ENCODE peak calls at places on chromosome X, in seven cellular contexts. L, Y, Q, R, F, H and E are unnamed samples.

GRCh38 chrX:39318497-39319343 is 517.5 kb downstream of the MID1IP1 start:
- DNase-seq in L (no peak), Y (no peak), Q (no peak), R (no peak), F (no peak), H (no peak), E (no peak)

GRCh38 chrX:11437642-11438379 is 144.6 kb downstream of the AMELX start:
- DNase-seq in L (no peak), Y (peak; percentile 8), Q (peak; percentile 53), R (no peak), F (no peak), H (no peak), E (peak; percentile 65)

GRCh38 chrX:2705036-2705435 is 13.9 kb downstream of the CD99 start:
- DNase-seq in L (no peak), Y (no peak), Q (no peak), R (no peak), F (no peak), H (no peak), E (peak; percentile 53)

GRCh38 chrX:46812445-46812844 is 24.4 kb upstream of the RP2 start:
- DNase-seq in L (no peak), Y (peak; percentile 86), Q (no peak), R (no peak), F (no peak), H (no peak), E (no peak)

GRCh38 chrX:154436597-154437397 is at the start of gene GDI1:
- DNase-seq in L (peak; percentile 71), Y (peak; percentile 33), Q (peak; percentile 23), R (peak; percentile 89), F (peak; percentile 44), H (peak; percentile 70), E (peak; percentile 40)

GRCh38 chrX:153306527-153307115 is 14.9 kb downstream of the PNMA6F start:
- DNase-seq in L (no peak), Y (no peak), Q (no peak), R (no peak), F (no peak), H (peak; percentile 2), E (no peak)

GRCh38 chrX:12567857-12568256 is 223.4 kb upstream of the PRPS2 start:
- DNase-seq in L (no peak), Y (peak; percentile 50), Q (peak; percentile 31), R (no peak), F (no peak), H (peak; percentile 15), E (peak; percentile 35)

GRCh38 chrX:29687687-29688086 is 527.7 kb upstream of the MAGEB2 start:
- DNase-seq in L (no peak), Y (peak; percentile 47), Q (peak; percentile 58), R (no peak), F (peak; percentile 0), H (no peak), E (peak; percentile 61)

GRCh38 chrX:34778961-34779360 is 121.9 kb upstream of the TMEM47 start:
- DNase-seq in L (no peak), Y (peak; percentile 71), Q (peak; percentile 71), R (no peak), F (no peak), H (no peak), E (peak; percentile 24)

GRCh38 chrX:32614707-32615106 is 596.6 kb downstream of the DMD start:
- DNase-seq in L (no peak), Y (no peak), Q (no peak), R (no peak), F (no peak), H (no peak), E (no peak)

GRCh38 chrX:140701480-140701879 is 8.1 kb upstream of the LINC00632 start:
- DNase-seq in L (no peak), Y (peak; percentile 58), Q (peak; percentile 26), R (no peak), F (peak; percentile 2), H (peak; percentile 35), E (peak; percentile 62)

GRCh38 chrX:112643721-112644120 is 36.0 kb downstream of the LHFPL1 start:
- DNase-seq in L (no peak), Y (no peak), Q (no peak), R (no peak), F (no peak), H (no peak), E (no peak)

GRCh38 chrX:72080150-72080549 is 51.6 kb downstream of the RTL5 start:
- DNase-seq in L (no peak), Y (no peak), Q (no peak), R (no peak), F (no peak), H (no peak), E (no peak)

GRCh38 chrX:7606253-7606652 is 236.7 kb upstream of the VCX start:
- DNase-seq in L (no peak), Y (no peak), Q (no peak), R (no peak), F (no peak), H (no peak), E (no peak)

GRCh38 chrX:39857780-39858179 is 240.0 kb downstream of the BCOR start:
- DNase-seq in L (no peak), Y (peak; percentile 20), Q (no peak), R (no peak), F (no peak), H (no peak), E (no peak)

GRCh38 chrX:153032397-153033118 is 23.7 kb upstream of the PNMA3 start:
- DNase-seq in L (peak; percentile 77), Y (peak; percentile 70), Q (peak; percentile 32), R (peak; percentile 88), F (peak; percentile 53), H (peak; percentile 64), E (peak; percentile 51)

GRCh38 chrX:41002021-41002420 is 83.2 kb upstream of the USP9X start:
- DNase-seq in L (no peak), Y (no peak), Q (no peak), R (no peak), F (no peak), H (no peak), E (no peak)

GRCh38 chrX:24294619-24295018 is 19.2 kb downstream of the SUPT20HL2 start:
- DNase-seq in L (peak; percentile 50), Y (peak; percentile 19), Q (peak; percentile 20), R (no peak), F (no peak), H (peak; percentile 77), E (peak; percentile 41)

GRCh38 chrX:40174594-40175415 is 77.0 kb upstream of the BCOR start:
- DNase-seq in L (peak; percentile 61), Y (peak; percentile 52), Q (no peak), R (no peak), F (no peak), H (peak; percentile 56), E (peak; percentile 50)

DNA sequence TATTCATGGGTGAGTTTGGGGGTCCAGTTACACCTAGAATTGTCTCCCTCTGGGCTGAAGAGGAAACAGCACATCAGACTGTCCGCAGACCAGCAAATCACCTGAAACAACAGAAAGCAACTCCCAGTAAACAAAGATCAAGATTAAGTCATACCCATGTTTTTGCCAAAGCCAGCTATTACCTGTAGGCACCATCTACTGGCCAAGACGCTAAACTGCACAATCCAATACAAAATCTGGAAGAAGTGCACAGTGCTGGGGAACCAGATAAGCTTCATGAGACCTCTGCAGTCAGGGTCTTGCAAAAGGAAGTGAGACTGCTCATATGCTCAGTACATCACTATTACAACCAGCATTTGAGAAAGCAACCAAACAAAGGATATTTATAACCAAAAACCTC is 157.5 kb upstream of the ITM2A start:
- DNase-seq in L (no peak), Y (peak; percentile 14), Q (no peak), R (peak; percentile 13), F (no peak), H (peak; percentile 18), E (no peak)
- TF ChIP-seq CTCF in L (peak; percentile 40), Y (peak; percentile 50), Q (no peak), R (peak; percentile 39), F (no peak), H (peak; percentile 39), E (no peak)

DNA sequence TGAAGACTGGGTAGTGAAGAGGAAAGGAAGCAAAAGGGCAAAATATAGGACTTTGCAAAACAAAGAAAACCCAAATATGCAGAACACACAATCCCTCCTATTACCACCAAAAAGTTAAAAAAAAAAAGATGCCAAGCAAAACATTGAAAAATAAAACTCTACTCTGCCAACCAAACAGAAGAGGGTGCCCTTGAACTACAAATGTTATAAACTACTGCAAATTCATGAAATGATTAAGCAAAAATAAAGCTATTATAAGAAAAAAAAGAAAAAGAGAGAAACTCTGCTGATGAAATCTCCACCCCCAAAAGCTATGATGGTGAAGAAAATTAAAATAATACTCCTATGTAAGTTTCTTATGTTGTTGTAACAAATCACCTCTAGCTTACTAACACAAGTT is 168.5 kb upstream of the STK26 start:
- DNase-seq in L (no peak), Y (peak; percentile 34), Q (peak; percentile 10), R (no peak), F (no peak), H (peak; percentile 21), E (peak; percentile 20)
- TF ChIP-seq CTCF in L (no peak), Y (peak; percentile 60), Q (no peak), R (peak; percentile 44), F (no peak), H (peak; percentile 53), E (no peak)

GRCh38 chrX:104370089-104370488 is 115.4 kb upstream of the ESX1 start:
- DNase-seq in L (no peak), Y (peak; percentile 85), Q (no peak), R (no peak), F (peak; percentile 36), H (peak; percentile 55), E (no peak)
- TF ChIP-seq CTCF in L (peak; percentile 41), Y (peak; percentile 53), Q (no peak), R (no peak), F (no peak), H (peak; percentile 13), E (no peak)

GRCh38 chrX:118183606-118184005 is 67.0 kb upstream of the KLHL13 start:
- DNase-seq in L (no peak), Y (peak; percentile 17), Q (no peak), R (no peak), F (no peak), H (peak; percentile 45), E (no peak)
- TF ChIP-seq CTCF in L (no peak), Y (peak; percentile 59), Q (no peak), R (peak; percentile 16), F (no peak), H (peak; percentile 71), E (peak; percentile 2)

GRCh38 chrX:108297290-108297689 is 140.9 kb downstream of the COL4A6 start:
- DNase-seq in L (no peak), Y (peak; percentile 16), Q (no peak), R (no peak), F (no peak), H (no peak), E (no peak)
- TF ChIP-seq CTCF in L (no peak), Y (peak; percentile 51), Q (peak; percentile 19), R (no peak), F (no peak), H (no peak), E (no peak)

DNA sequence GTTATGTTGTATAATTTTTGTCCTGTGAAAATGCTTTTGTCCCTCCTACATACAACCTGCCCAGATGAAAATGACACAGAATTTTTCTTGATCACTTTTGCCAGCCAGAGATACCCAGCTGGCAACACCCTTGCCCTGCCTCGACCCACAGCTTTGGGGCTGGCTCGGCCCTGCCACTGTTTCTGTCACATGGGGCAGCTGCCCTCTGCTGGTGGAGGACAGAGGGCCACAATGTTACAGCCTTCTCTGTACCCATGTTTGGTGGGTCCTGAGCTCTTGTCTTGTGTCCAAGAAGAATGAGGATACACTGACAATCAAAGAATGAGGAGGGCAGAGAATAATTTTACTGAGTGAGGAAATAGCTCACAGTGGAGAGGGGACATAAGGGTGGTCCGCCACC is 31.1 kb downstream of the BMP15 start:
- DNase-seq in L (peak; percentile 5), Y (peak; percentile 3), Q (no peak), R (no peak), F (no peak), H (peak; percentile 24), E (no peak)
- TF ChIP-seq CTCF in L (peak; percentile 63), Y (peak; percentile 51), Q (peak; percentile 22), R (peak; percentile 44), F (peak; percentile 19), H (peak; percentile 35), E (peak; percentile 30)